ENCODE peak calls at places on chromosomes 13 and 19, in nine cellular contexts. O is left cardiac atrium; F is CD4-positive, CD25-positive, alpha-beta regulatory T cell; I is pancreas; L is stomach; G is neural crest cell; W is stimulated activated CD4-positive, alpha-beta T cell treated with anti-CD3 and anti-CD28 coated beads, Interleukin-15, amount 100 ng/mL, for 1 hour; R is stimulated activated CD8-positive, alpha-beta memory T cell treated with anti-CD3 and anti-CD28 coated beads, Interleukin-7, amount 100 ng/mL, for 1 hour; C is caudate nucleus. P is an unnamed sample.

GRCh38 chr19:610071-610800 is 20.6 kb downstream of the HCN2 start:
- DNase-seq in G (no peak), C (no peak), I (no peak), F (no peak), O (no peak), R (no peak), L (peak), W (no peak), P (no peak)

GRCh38 chr19:21487969-21488368 is 17.4 kb upstream of the ZNF429 start:
- DNase-seq in G (no peak), R (no peak), W (no peak), F (no peak), L (no peak), C (no peak), O (no peak), I (no peak), P (no peak)

GRCh38 chr13:39054112-39054511 is 15.9 kb downstream of the NHLRC3 start:
- DNase-seq in F (no peak), G (no peak), O (no peak), I (no peak), W (no peak), C (no peak), L (no peak), R (no peak), P (no peak)

GRCh38 chr19:8441725-8442544 is 2.8 kb upstream of the HNRNPM start:
- DNase-seq in G (no peak), W (no peak), F (no peak), C (no peak), I (no peak), O (no peak), L (no peak), R (no peak), P (no peak)

GRCh38 chr19:39038098-39038497 is 5.7 kb upstream of the FBXO27 start:
- DNase-seq in W (no peak), F (no peak), R (no peak), I (peak), L (peak), O (peak), C (no peak), G (peak), P (peak)

GRCh38 chr19:33771308-33772101 is 25.2 kb upstream of the KCTD15 start:
- DNase-seq in O (peak), G (peak), R (no peak), L (peak), W (peak), C (peak), F (peak), I (peak), P (peak)

GRCh38 chr19:39347332-39348227 is 5.4 kb downstream of the SAMD4B start:
- DNase-seq in O (no peak), W (no peak), I (no peak), G (no peak), R (no peak), C (no peak), F (no peak), L (no peak), P (no peak)

GRCh38 chr13:25886438-25887214 is 165.2 kb downstream of the SHISA2 start:
- DNase-seq in R (no peak), I (no peak), F (no peak), W (no peak), O (no peak), C (no peak), L (no peak), G (no peak), P (no peak)

GRCh38 chr13:103805771-103806170 is 739.6 kb upstream of the SLC10A2 start:
- DNase-seq in R (no peak), W (no peak), F (no peak), O (no peak), L (no peak), C (no peak), I (no peak), G (no peak), P (no peak)

GRCh38 chr19:14603990-14604387 is 21.1 kb downstream of the CLEC17A start:
- DNase-seq in W (no peak), C (no peak), R (no peak), F (no peak), L (no peak), G (no peak), O (no peak), I (no peak), P (no peak)

GRCh38 chr13:30526612-30527217 is 61.0 kb upstream of the HMGB1 start:
- DNase-seq in L (no peak), W (no peak), I (no peak), G (peak), O (no peak), C (no peak), R (no peak), F (no peak), P (no peak)

GRCh38 chr19:55189424-55189823 is 9.3 kb upstream of the SYT5 start:
- DNase-seq in O (peak), C (no peak), F (no peak), R (no peak), I (no peak), G (no peak), W (no peak), L (no peak), P (peak)

GRCh38 chr13:23867027-23867491 is 22.1 kb downstream of the MIPEP start:
- DNase-seq in W (no peak), C (no peak), I (no peak), G (no peak), R (no peak), L (no peak), O (no peak), F (no peak), P (no peak)

GRCh38 chr19:12884926-12885748 is 1.9 kb downstream of the KLF1 start:
- DNase-seq in I (peak), C (peak), O (peak), F (peak), L (peak), G (peak), W (peak), R (peak), P (peak)

GRCh38 chr19:3404324-3405260 is 38.2 kb downstream of the NFIC start:
- DNase-seq in C (peak), W (no peak), G (no peak), L (peak), O (peak), F (no peak), I (peak), R (no peak), P (peak)

GRCh38 chr13:99987180-99988047 is 5.8 kb downstream of the ZIC2 start:
- DNase-seq in O (no peak), G (no peak), F (no peak), C (no peak), W (no peak), I (no peak), L (no peak), R (no peak), P (no peak)

GRCh38 chr13:24619302-24619701 is 60.9 kb upstream of the ATP12A start:
- DNase-seq in L (no peak), C (no peak), I (no peak), R (no peak), O (no peak), G (no peak), F (no peak), W (no peak), P (no peak)

GRCh38 chr13:81171065-81171647 is 830.2 kb upstream of the SPRY2 start:
- DNase-seq in R (no peak), G (no peak), F (no peak), W (no peak), L (no peak), C (no peak), O (no peak), I (no peak), P (no peak)

GRCh38 chr19:15323496-15324235 is 8.7 kb downstream of the BRD4 start:
- DNase-seq in L (peak), O (peak), I (peak), R (no peak), G (no peak), W (no peak), F (no peak), C (no peak), P (no peak)

GRCh38 chr13:109211616-109212015 is 574.8 kb downstream of the IRS2 start:
- DNase-seq in L (no peak), O (no peak), W (no peak), I (no peak), F (no peak), R (no peak), G (peak), C (no peak), P (peak)

GRCh38 chr19:5828661-5829566 is 10.6 kb downstream of the FUT6 start:
- DNase-seq in I (peak), O (peak), C (no peak), F (no peak), L (peak), R (no peak), W (peak), G (no peak), P (no peak)

GRCh38 chr13:42574435-42575311 is 721 bp downstream of the TNFSF11 start:
- DNase-seq in L (no peak), I (no peak), O (no peak), G (no peak), R (no peak), C (no peak), W (peak), F (no peak), P (no peak)

GRCh38 chr13:39461685-39462266 is 141.2 kb downstream of the LHFPL6 start:
- DNase-seq in L (no peak), F (no peak), G (no peak), W (no peak), C (no peak), R (no peak), I (no peak), O (no peak), P (no peak)

GRCh38 chr19:18865973-18866799 is 29.8 kb downstream of the CERS1 start:
- DNase-seq in L (peak), I (no peak), C (peak), O (peak), R (peak), G (peak), F (peak), W (peak), P (no peak)

GRCh38 chr19:49635530-49636229 is 4.3 kb downstream of the RRAS start:
- DNase-seq in G (no peak), L (no peak), O (no peak), R (no peak), W (no peak), C (no peak), F (no peak), I (no peak), P (no peak)

GRCh38 chr19:42601811-42602443 is 7.2 kb upstream of the CEACAM8 start:
- DNase-seq in O (peak), F (no peak), L (no peak), W (no peak), I (peak), G (peak), R (no peak), C (no peak), P (no peak)

GRCh38 chr13:91347996-91348905 is 764 bp downstream of the MIR17HG start:
- DNase-seq in O (peak), I (peak), W (peak), L (peak), C (peak), G (peak), R (peak), F (peak), P (peak)

GRCh38 chr19:1417145-1417544 is 9.8 kb downstream of the DAZAP1 start:
- DNase-seq in I (no peak), L (no peak), O (no peak), C (no peak), W (no peak), F (no peak), R (no peak), G (no peak), P (no peak)

GRCh38 chr13:40597735-40598365 is 68.6 kb downstream of the FOXO1 start:
- DNase-seq in L (peak), G (no peak), O (no peak), C (no peak), I (peak), F (no peak), W (no peak), R (no peak), P (peak)

GRCh38 chr19:38970664-38971532 is 4.6 kb downstream of the FBXO17 start:
- DNase-seq in L (no peak), R (no peak), G (no peak), C (no peak), O (no peak), W (no peak), I (no peak), F (no peak), P (no peak)

GRCh38 chr19:42198676-42199439 is 18.6 kb downstream of the DEDD2 start:
- DNase-seq in L (peak), W (no peak), O (no peak), I (no peak), R (peak), F (peak), G (no peak), C (no peak), P (no peak)